ENCODE peak calls at places on chromosomes 2 and 18, in five cellular contexts. K is body of pancreas; J is CD4-positive, CD25-positive, alpha-beta regulatory T cell; N is uterus; X is SK-N-SH. L is an unnamed sample.

GRCh38 chr2:163466583-163466982 is 269.2 kb downstream of the FIGN start:
- DNase-seq in K (no peak), J (no peak), N (no peak), X (no peak), L (no peak)

GRCh38 chr2:25362564-25363145 is 20.9 kb upstream of the DNMT3A start:
- DNase-seq in K (peak; percentile 27), J (peak; percentile 81), N (no peak), X (peak; percentile 34), L (no peak)

GRCh38 chr2:6776125-6776524 is 89.6 kb downstream of the CMPK2 start:
- DNase-seq in K (no peak), J (no peak), N (no peak), X (no peak), L (no peak)

GRCh38 chr2:110770696-110771425 is 38.5 kb downstream of the ACOXL start:
- DNase-seq in K (peak; percentile 18), J (no peak), N (no peak), X (peak; percentile 83), L (peak; percentile 57)

GRCh38 chr2:54709341-54709809 is 14.1 kb upstream of the EML6 start:
- DNase-seq in K (peak; percentile 86), J (no peak), N (no peak), X (no peak), L (peak; percentile 33)

GRCh38 chr2:23385748-23386421 is 906 bp downstream of the KLHL29 start:
- DNase-seq in K (no peak), J (peak; percentile 9), N (peak; percentile 28), X (peak; percentile 84), L (peak; percentile 71)

GRCh38 chr2:25617948-25618646 is 55.3 kb downstream of the DTNB start:
- DNase-seq in K (no peak), J (no peak), N (no peak), X (no peak), L (no peak)

GRCh38 chr2:209145941-209146681 is 277.7 kb upstream of the MAP2 start:
- DNase-seq in K (no peak), J (no peak), N (no peak), X (no peak), L (no peak)

GRCh38 chr2:219628986-219629901 is 1.8 kb downstream of the SLC4A3 start:
- DNase-seq in K (no peak), J (no peak), N (no peak), X (no peak), L (no peak)

GRCh38 chr2:208794288-208794975 is 387.8 kb downstream of the PTH2R start:
- DNase-seq in K (no peak), J (no peak), N (no peak), X (no peak), L (no peak)

GRCh38 chr2:197113221-197113831 is 186.8 kb upstream of the PGAP1 start:
- DNase-seq in K (no peak), J (peak; percentile 61), N (no peak), X (peak; percentile 37), L (no peak)

GRCh38 chr2:41913311-41913710 is 134.5 kb upstream of the PKDCC start:
- DNase-seq in K (no peak), J (no peak), N (no peak), X (no peak), L (no peak)
- H3K27ac ChIP-seq in K (no peak overlapping the region), J (no peak overlapping the region), N (no peak overlapping the region), X (no peak overlapping the region), L (no peak overlapping the region)

GRCh38 chr2:1858733-1859132 is 114.4 kb upstream of the PXDN start:
- DNase-seq in K (no peak), J (no peak), N (no peak), X (no peak), L (no peak)
- H3K27me3 ChIP-seq in K (no peaks in the 10 kb centered on the region), J (peaks cover 10% of the 10 kb centered on the region), N (no peaks in the 10 kb centered on the region), X (peaks cover 8% of the 10 kb centered on the region), L (peaks cover 31% of the 10 kb centered on the region)

GRCh38 chr18:53715243-53715853 is 509.1 kb downstream of the MBD2 start:
- DNase-seq in K (no peak), J (no peak), N (no peak), X (no peak), L (no peak)

GRCh38 chr18:53710080-53710479 is 514.4 kb downstream of the MBD2 start:
- DNase-seq in K (no peak), J (no peak), N (no peak), X (no peak), L (no peak)
- H3K4me3 ChIP-seq in K (no peak overlapping the region), J (no peak overlapping the region), N (no peak overlapping the region), X (no peak overlapping the region), L (no peak overlapping the region)

GRCh38 chr2:127216105-127216504 is 4.0 kb downstream of the CYP27C1 start:
- DNase-seq in K (no peak), J (no peak), N (no peak), X (no peak), L (no peak)
- H3K27ac ChIP-seq in K (no peak overlapping the region), J (no peak overlapping the region), N (no peak overlapping the region), X (no peak overlapping the region), L (no peak overlapping the region)

DNA sequence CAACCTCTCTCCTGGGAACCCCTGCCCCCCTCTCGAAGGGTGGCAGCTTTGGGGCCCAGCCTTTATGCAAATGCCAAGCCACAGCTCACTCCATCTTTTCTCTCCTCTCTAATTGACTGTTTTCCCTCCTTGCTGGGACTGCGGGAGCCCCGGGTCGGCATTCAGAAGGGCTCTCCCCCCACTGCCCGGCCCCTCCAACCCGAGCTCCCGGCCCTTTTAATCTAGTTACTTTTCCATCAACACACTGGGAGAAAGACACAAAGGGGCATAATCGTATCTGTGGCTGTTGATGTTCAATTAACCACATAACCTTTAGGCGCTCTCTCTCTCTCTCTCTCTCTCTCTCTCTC is 95.4 kb downstream of the INHBB start:
- DNase-seq in K (no peak), J (no peak), N (no peak), X (no peak), L (no peak)
- H3K27me3 ChIP-seq in K (no peaks in the 10 kb centered on the region), J (peaks cover 10% of the 10 kb centered on the region), N (no peaks in the 10 kb centered on the region), X (peaks cover 28% of the 10 kb centered on the region), L (no peaks in the 10 kb centered on the region)

L was measured in tibial artery.